ENCODE peak calls at places on chromosomes 4 and X, in ten cellular contexts. Q, H, M, J, C, W, E, K, P and F are unnamed samples.

GRCh38 chr4:32735856-32736590 is 2015.9 kb downstream of the PCDH7 start:
- DNase-seq in Q (no peak), H (no peak), M (no peak), J (no peak), C (no peak), W (no peak), E (no peak), K (no peak), P (no peak), F (no peak)

GRCh38 chrX:1212532-1212931 is at the start of gene CRLF2:
- DNase-seq in Q (no peak), H (peak), M (peak), J (no peak), C (peak), W (no peak), E (peak), K (no peak), P (no peak), F (no peak)

GRCh38 chrX:42020225-42020624 is 96.9 kb upstream of the CASK start:
- DNase-seq in Q (no peak), H (no peak), M (no peak), J (no peak), C (no peak), W (no peak), E (no peak), K (no peak), P (no peak), F (no peak)

GRCh38 chr4:159121371-159121770 is 18.5 kb downstream of the RAPGEF2 start:
- DNase-seq in Q (no peak), H (no peak), M (no peak), J (no peak), C (no peak), W (no peak), E (no peak), K (no peak), P (no peak), F (no peak)

GRCh38 chrX:77564824-77565223 is 117.6 kb downstream of the FGF16 start:
- DNase-seq in Q (peak), H (peak), M (no peak), J (no peak), C (no peak), W (no peak), E (peak), K (no peak), P (no peak), F (no peak)

GRCh38 chrX:34956915-34957314 is 14.3 kb downstream of the FAM47B start:
- DNase-seq in Q (peak), H (peak), M (peak), J (peak), C (no peak), W (no peak), E (peak), K (no peak), P (no peak), F (no peak)

GRCh38 chr4:118729287-118730286 is 44.4 kb downstream of the METTL14 start:
- DNase-seq in Q (peak), H (peak), M (no peak), J (peak), C (no peak), W (no peak), E (peak), K (no peak), P (no peak), F (no peak)

GRCh38 chr4:99825272-99825671 is 8.6 kb downstream of the DAPP1 start:
- DNase-seq in Q (no peak), H (no peak), M (no peak), J (no peak), C (no peak), W (no peak), E (no peak), K (no peak), P (no peak), F (no peak)

GRCh38 chr4:170005472-170005871 is 20.7 kb downstream of the MFAP3L start:
- DNase-seq in Q (peak), H (no peak), M (no peak), J (no peak), C (no peak), W (no peak), E (no peak), K (peak), P (no peak), F (no peak)

GRCh38 chr4:140049024-140049923 is 104.7 kb downstream of the MAML3 start:
- DNase-seq in Q (peak), H (peak), M (peak), J (peak), C (peak), W (no peak), E (peak), K (peak), P (peak), F (peak)

GRCh38 chr4:85807247-85807915 is 332.4 kb downstream of the ARHGAP24 start:
- DNase-seq in Q (peak), H (peak), M (peak), J (no peak), C (no peak), W (no peak), E (peak), K (no peak), P (no peak), F (no peak)

GRCh38 chr4:141077611-141078225 is 55.6 kb downstream of the RNF150 start:
- DNase-seq in Q (no peak), H (no peak), M (no peak), J (no peak), C (no peak), W (no peak), E (no peak), K (no peak), P (no peak), F (peak)

GRCh38 chr4:73193155-73193554 is 65.4 kb downstream of the ANKRD17 start:
- DNase-seq in Q (no peak), H (no peak), M (no peak), J (no peak), C (no peak), W (no peak), E (no peak), K (no peak), P (no peak), F (no peak)